ENCODE peak calls at places on chromosomes 2 and 18, in eight cellular contexts. N, V, P, H, Q, M, B and C are unnamed samples.

GRCh38 chr2:112156152-112156986 is 18.2 kb downstream of the FBLN7 start:
- DNase-seq in N (no peak), V (no peak), P (no peak), H (no peak), Q (no peak), M (no peak), B (no peak), C (no peak)

GRCh38 chr2:144456680-144457079 is 63.2 kb downstream of the ZEB2 start:
- DNase-seq in N (no peak), V (no peak), P (no peak), H (no peak), Q (peak; percentile 62), M (no peak), B (peak; percentile 64), C (no peak)

GRCh38 chr18:70243545-70243944 is 38.1 kb upstream of the RTTN start:
- DNase-seq in N (no peak), V (no peak), P (no peak), H (no peak), Q (no peak), M (no peak), B (peak; percentile 22), C (no peak)

GRCh38 chr2:235552671-235553070 is 58.8 kb downstream of the AGAP1 start:
- DNase-seq in N (no peak), V (no peak), P (no peak), H (no peak), Q (no peak), M (no peak), B (no peak), C (no peak)

GRCh38 chr2:168694876-168695275 is 107.6 kb upstream of the NOSTRIN start:
- DNase-seq in N (no peak), V (no peak), P (no peak), H (no peak), Q (no peak), M (no peak), B (no peak), C (no peak)

GRCh38 chr2:28321426-28321825 is 71.2 kb upstream of the FOSL2 start:
- DNase-seq in N (no peak), V (no peak), P (peak; percentile 55), H (no peak), Q (no peak), M (no peak), B (no peak), C (no peak)

GRCh38 chr2:98346259-98347236 is at the start of gene CNGA3:
- DNase-seq in N (no peak), V (peak; percentile 15), P (peak; percentile 70), H (no peak), Q (peak; percentile 12), M (no peak), B (peak; percentile 11), C (no peak)

GRCh38 chr2:100588071-100588786 is 25.4 kb downstream of the PDCL3 start:
- DNase-seq in N (no peak), V (no peak), P (no peak), H (peak; percentile 38), Q (peak; percentile 43), M (no peak), B (peak; percentile 26), C (no peak)

GRCh38 chr18:9366126-9366714 is 31.6 kb downstream of the TWSG1 start:
- DNase-seq in N (peak; percentile 55), V (peak; percentile 18), P (no peak), H (no peak), Q (no peak), M (peak; percentile 74), B (peak; percentile 79), C (no peak)

GRCh38 chr2:178449700-178450573 is 1.0 kb downstream of the PRKRA start:
- DNase-seq in N (no peak), V (peak; percentile 20), P (no peak), H (no peak), Q (peak; percentile 14), M (no peak), B (peak; percentile 10), C (peak; percentile 41)

GRCh38 chr18:11495441-11495840 is 114.0 kb upstream of the SLC35G4 start:
- DNase-seq in N (no peak), V (no peak), P (no peak), H (no peak), Q (no peak), M (no peak), B (no peak), C (no peak)

GRCh38 chr2:24191156-24191555 is 16.3 kb downstream of the FAM228A start:
- DNase-seq in N (no peak), V (no peak), P (no peak), H (no peak), Q (no peak), M (no peak), B (no peak), C (no peak)

DNA sequence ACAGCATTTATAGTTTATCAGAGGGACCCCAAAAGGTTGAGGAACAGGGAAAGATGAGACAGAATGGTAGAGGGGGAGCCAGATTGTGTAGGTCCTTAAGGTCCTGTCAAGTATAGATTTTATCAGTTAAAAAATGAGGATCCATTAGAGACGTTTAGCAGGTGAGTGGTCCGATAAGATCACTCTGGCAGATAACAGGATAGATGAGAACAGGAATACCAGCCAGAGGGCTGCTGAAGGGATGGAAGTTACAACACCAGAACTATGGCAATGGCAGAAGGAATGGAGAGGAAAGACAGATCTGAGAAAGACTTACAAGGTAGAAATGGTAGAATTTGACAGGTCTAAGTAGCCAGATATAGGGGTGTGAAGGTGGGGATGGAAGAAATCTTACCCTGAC is 141.7 kb downstream of the CDH20 start:
- DNase-seq in N (no peak), V (no peak), P (no peak), H (no peak), Q (no peak), M (no peak), B (no peak), C (no peak)
- TF ChIP-seq POLR2AphosphoS5 in N (no peak), V (no peak), P (no peak), H (no peak), Q (no peak), M (no peak), B (no peak), C (no peak)

GRCh38 chr2:233854241-233854981 is at the start of gene HJURP:
- DNase-seq in N (peak; percentile 93), V (peak; percentile 94), P (peak; percentile 98), H (peak; percentile 90), Q (peak; percentile 94), M (peak; percentile 88), B (peak; percentile 98), C (peak; percentile 97)
- TF ChIP-seq POLR2A in N (no peak), V (peak; percentile 56), P (peak; percentile 12), H (peak; percentile 96), Q (peak; percentile 93), M (no peak), B (peak; percentile 68), C (peak; percentile 63)

GRCh38 chr2:127226132-127226519 is 6.0 kb upstream of the CYP27C1 start:
- DNase-seq in N (no peak), V (no peak), P (no peak), H (no peak), Q (no peak), M (no peak), B (no peak), C (no peak)

GRCh38 chr2:127228102-127228501 is 8.0 kb upstream of the CYP27C1 start:
- DNase-seq in N (no peak), V (no peak), P (no peak), H (no peak), Q (no peak), M (no peak), B (peak; percentile 19), C (no peak)

GRCh38 chr2:127225186-127225960 is 5.3 kb upstream of the CYP27C1 start:
- DNase-seq in N (no peak), V (no peak), P (no peak), H (no peak), Q (no peak), M (no peak), B (no peak), C (no peak)

GRCh38 chr2:127229555-127229954 is 9.5 kb upstream of the CYP27C1 start:
- DNase-seq in N (no peak), V (no peak), P (no peak), H (no peak), Q (no peak), M (no peak), B (no peak), C (no peak)

DNA sequence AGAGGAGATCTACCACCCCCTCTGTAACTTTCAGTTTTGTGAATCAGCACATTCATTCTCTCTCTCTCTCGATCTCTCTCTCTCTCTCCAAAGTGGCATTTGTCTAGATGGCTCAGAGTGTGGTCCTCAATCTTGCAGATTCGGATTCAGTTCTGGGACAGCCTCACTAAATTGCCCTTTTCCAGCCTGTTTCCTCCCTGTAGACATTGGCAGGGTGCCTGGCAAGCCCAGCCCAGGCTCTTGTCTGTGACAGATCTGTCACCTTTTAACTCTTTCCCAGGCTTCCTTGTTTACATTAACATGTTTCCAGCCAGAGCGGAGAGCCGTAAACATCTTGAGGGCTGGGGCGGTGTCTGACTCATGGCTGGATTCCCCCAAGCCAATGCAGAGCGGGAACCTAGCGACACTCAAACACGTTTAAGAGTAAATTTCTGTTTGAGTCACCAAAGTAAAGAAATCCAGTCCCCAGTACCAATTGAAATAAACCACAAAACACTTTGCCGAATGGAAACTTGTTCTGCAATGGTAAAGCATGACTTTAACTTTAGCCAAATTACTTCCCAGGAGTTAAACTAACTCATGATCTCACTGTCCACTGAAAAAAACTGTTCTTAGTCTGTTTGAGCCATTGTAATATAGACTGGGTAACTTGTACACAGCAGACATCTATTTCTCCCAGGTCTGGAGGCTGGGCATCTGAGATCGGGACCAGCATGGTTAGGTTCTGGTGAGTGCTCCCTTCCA is 6.6 kb upstream of the CYP27C1 start:
- DNase-seq in N (peak; percentile 72), V (peak; percentile 86), P (no peak), H (peak; percentile 36), Q (peak; percentile 14), M (peak; percentile 44), B (peak; percentile 83), C (no peak)
- TF ChIP-seq POLR2AphosphoS5 in N (peak; percentile 53), V (no peak), P (no peak), H (no peak), Q (no peak), M (peak; percentile 59), B (peak; percentile 38), C (no peak)

GRCh38 chr2:74535440-74535965 is 5.8 kb downstream of the HTRA2 start:
- DNase-seq in N (no peak), V (no peak), P (no peak), H (no peak), Q (no peak), M (no peak), B (no peak), C (no peak)

GRCh38 chr2:74532222-74532621 is 2.5 kb downstream of the HTRA2 start:
- DNase-seq in N (no peak), V (no peak), P (no peak), H (no peak), Q (peak; percentile 41), M (no peak), B (peak; percentile 45), C (no peak)

GRCh38 chr2:74533464-74533863 is 3.7 kb downstream of the HTRA2 start:
- DNase-seq in N (no peak), V (no peak), P (no peak), H (no peak), Q (no peak), M (no peak), B (no peak), C (no peak)

GRCh38 chr2:74536166-74536950 is 6.6 kb downstream of the HTRA2 start:
- DNase-seq in N (no peak), V (no peak), P (no peak), H (no peak), Q (no peak), M (no peak), B (no peak), C (no peak)

DNA sequence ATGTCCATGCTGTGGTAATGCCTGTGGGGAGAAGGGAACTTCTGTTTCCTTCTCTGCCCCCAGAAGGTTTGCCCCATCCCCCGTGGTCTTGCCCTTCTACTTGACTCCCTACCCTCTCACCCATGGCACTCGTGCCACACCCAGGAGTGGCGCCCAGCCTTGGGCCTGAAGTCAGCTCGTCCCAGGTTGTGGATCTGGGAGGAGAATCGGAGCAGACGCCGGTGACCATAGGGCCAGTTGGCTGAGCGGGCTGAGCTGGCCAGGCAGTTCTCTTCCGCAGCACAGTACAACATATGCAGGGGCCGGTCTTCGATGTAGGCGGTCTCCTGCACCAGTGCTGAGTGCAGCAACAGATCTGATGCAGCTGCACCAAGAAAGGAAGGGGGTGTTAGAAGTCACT is 4.7 kb downstream of the HTRA2 start:
- DNase-seq in N (no peak), V (no peak), P (no peak), H (no peak), Q (no peak), M (no peak), B (no peak), C (no peak)
- TF ChIP-seq POLR2A in N (no peak), V (no peak), P (no peak), H (peak; percentile 31), Q (no peak), M (no peak), B (no peak), C (no peak)